ENCODE peak calls at places on chromosomes 6 and 20, in ten cellular contexts. M is mucosa of descending colon, P is GM12865, N is hepatocyte, I is brain microvascular endothelial cell, E is esophagus squamous epithelium, F is fibroblast of lung, C is cardiac muscle cell, J is fibroblast of pulmonary artery, Y is ovary. A is an unnamed sample.

GRCh38 chr20:61434361-61434781 is 182.3 kb downstream of the CDH4 start:
- DNase-seq in F (peak), Y (no peak), M (no peak), E (no peak), N (no peak), C (peak), I (no peak), J (no peak), P (no peak), A (peak)

GRCh38 chr6:130434174-130434873 is 68.5 kb downstream of the TMEM200A start:
- DNase-seq in E (no peak), C (peak), M (no peak), J (peak), Y (no peak), I (peak), F (peak), N (peak), P (no peak), A (no peak)

GRCh38 chr6:145863396-145863795 is 48.8 kb upstream of the FBXO30 start:
- DNase-seq in J (no peak), Y (no peak), I (no peak), F (no peak), C (no peak), E (no peak), M (no peak), N (no peak), P (no peak), A (no peak)

GRCh38 chr20:9035129-9035528 is 33.8 kb upstream of the PLCB4 start:
- DNase-seq in F (peak), J (peak), P (no peak), I (peak), Y (no peak), E (no peak), M (no peak), N (peak), C (peak), A (peak)

GRCh38 chr20:52682271-52682670 is 289.9 kb upstream of the TSHZ2 start:
- DNase-seq in I (no peak), C (no peak), N (no peak), J (no peak), Y (no peak), P (no peak), E (no peak), M (no peak), F (no peak), A (no peak)

GRCh38 chr6:121847806-121848522 is 412.5 kb downstream of the GJA1 start:
- DNase-seq in J (no peak), I (no peak), M (no peak), N (no peak), C (no peak), P (no peak), Y (no peak), E (no peak), F (no peak), A (no peak)

GRCh38 chr6:108117427-108118358 is 43.2 kb upstream of the OSTM1 start:
- DNase-seq in Y (no peak), M (peak), E (no peak), J (no peak), I (no peak), N (peak), P (peak), C (peak), F (peak), A (peak)

GRCh38 chr6:143510991-143511891 is at the start of gene FUCA2:
- DNase-seq in C (peak), Y (peak), M (peak), F (peak), N (peak), P (peak), J (peak), I (peak), E (peak), A (peak)

GRCh38 chr6:25971187-25971811 is 8.7 kb downstream of the TRIM38 start:
- DNase-seq in Y (peak), F (peak), P (no peak), I (peak), J (peak), N (peak), E (no peak), C (peak), M (no peak), A (peak)

GRCh38 chr6:33843086-33843695 is 39.4 kb upstream of the MLN start:
- DNase-seq in P (no peak), C (no peak), Y (no peak), N (no peak), E (no peak), I (no peak), J (peak), F (no peak), M (no peak), A (peak)

GRCh38 chr6:68238097-68238597 is 396.9 kb upstream of the ADGRB3 start:
- DNase-seq in C (peak), Y (no peak), M (no peak), N (no peak), J (peak), F (peak), I (peak), P (no peak), E (no peak), A (peak)

GRCh38 chr20:4256886-4257285 is 241.5 kb upstream of the RNF24 start:
- DNase-seq in Y (no peak), N (no peak), I (no peak), E (no peak), J (no peak), P (no peak), C (no peak), M (no peak), F (no peak), A (peak)

GRCh38 chr6:107698146-107698545 is 126.0 kb downstream of the SCML4 start:
- DNase-seq in C (peak), J (peak), M (no peak), E (no peak), F (peak), I (peak), P (no peak), N (no peak), Y (no peak), A (peak)

GRCh38 chr6:140782941-140783340 is 1349.8 kb upstream of the GJE1 start:
- DNase-seq in F (no peak), E (no peak), J (no peak), M (no peak), Y (no peak), I (no peak), C (no peak), N (no peak), P (no peak), A (peak)

GRCh38 chr20:61673152-61673551 is 392.5 kb downstream of the TAF4 start:
- DNase-seq in C (no peak), P (no peak), J (no peak), F (no peak), E (no peak), I (no peak), M (no peak), N (no peak), Y (no peak), A (no peak)

GRCh38 chr20:49585585-49586245 is 17.8 kb upstream of the PTGIS start:
- DNase-seq in Y (no peak), C (no peak), I (no peak), E (no peak), M (no peak), P (no peak), F (no peak), J (no peak), N (no peak), A (no peak)

GRCh38 chr20:32354592-32355416 is 3.3 kb upstream of the ASXL1 start:
- DNase-seq in E (no peak), C (peak), F (peak), N (peak), M (no peak), I (peak), Y (no peak), P (peak), J (peak), A (peak)

GRCh38 chr6:4624726-4625125 is 151.5 kb upstream of the CDYL start:
- DNase-seq in E (no peak), M (no peak), F (no peak), C (no peak), P (no peak), I (no peak), N (no peak), Y (no peak), J (no peak), A (no peak)

GRCh38 chr20:6848041-6848440 is 80.6 kb downstream of the BMP2 start:
- DNase-seq in M (no peak), N (no peak), E (no peak), J (no peak), F (no peak), P (no peak), C (no peak), I (no peak), Y (no peak), A (no peak)

GRCh38 chr6:80211295-80211694 is 104.8 kb downstream of the BCKDHB start:
- DNase-seq in C (no peak), P (peak), I (peak), F (no peak), Y (no peak), E (no peak), J (no peak), N (no peak), M (no peak), A (peak)

GRCh38 chr6:66926060-66926459 is 1219.0 kb upstream of the EYS start:
- DNase-seq in E (no peak), P (no peak), M (no peak), C (peak), I (peak), N (no peak), J (peak), F (peak), Y (no peak), A (peak)
- H3K4me3 ChIP-seq in E (no peak), P (no peak), M (no peak), C (no peak), I (no peak), N (no peak), J (no peak), F (no peak), Y (no peak), A (no peak)

DNA sequence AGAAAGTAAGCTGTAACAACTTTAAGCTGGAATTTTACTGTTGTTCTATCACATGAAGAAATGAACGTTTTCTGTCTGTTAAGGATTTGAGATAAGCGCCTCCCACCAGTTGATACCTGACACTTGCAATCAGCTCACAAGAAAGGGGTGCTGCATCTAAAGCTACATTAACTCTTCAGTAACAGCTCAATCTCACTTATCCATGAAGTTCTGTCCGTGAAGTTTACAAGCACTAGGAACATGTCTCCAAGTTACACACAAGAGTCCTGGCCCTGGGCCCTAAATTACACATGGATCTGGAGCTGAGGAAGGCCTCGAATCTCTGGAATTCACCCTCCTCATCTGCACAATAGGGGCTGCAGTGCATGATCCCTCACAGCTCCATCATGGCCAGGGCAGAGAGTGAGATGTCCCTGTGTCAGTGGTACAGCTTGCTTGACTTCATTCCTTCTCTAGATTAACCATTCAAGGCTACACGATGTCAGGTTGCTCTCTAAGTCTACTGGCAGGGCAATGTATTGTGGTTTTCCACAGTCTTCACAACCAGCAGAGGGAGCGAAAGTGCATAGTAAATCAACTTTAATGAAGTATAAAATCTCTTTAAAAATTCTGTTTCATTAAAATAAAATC is 182.4 kb upstream of the MCHR2 start:
- DNase-seq in M (no peak), Y (no peak), I (peak), N (peak), P (peak), C (peak), F (peak), J (peak), E (no peak), A (peak)
- TF ChIP-seq CTCF in M (no peak), Y (no peak), I (peak), N (peak), P (peak), C (peak), F (peak), J (peak), E (no peak), A (peak)

DNA sequence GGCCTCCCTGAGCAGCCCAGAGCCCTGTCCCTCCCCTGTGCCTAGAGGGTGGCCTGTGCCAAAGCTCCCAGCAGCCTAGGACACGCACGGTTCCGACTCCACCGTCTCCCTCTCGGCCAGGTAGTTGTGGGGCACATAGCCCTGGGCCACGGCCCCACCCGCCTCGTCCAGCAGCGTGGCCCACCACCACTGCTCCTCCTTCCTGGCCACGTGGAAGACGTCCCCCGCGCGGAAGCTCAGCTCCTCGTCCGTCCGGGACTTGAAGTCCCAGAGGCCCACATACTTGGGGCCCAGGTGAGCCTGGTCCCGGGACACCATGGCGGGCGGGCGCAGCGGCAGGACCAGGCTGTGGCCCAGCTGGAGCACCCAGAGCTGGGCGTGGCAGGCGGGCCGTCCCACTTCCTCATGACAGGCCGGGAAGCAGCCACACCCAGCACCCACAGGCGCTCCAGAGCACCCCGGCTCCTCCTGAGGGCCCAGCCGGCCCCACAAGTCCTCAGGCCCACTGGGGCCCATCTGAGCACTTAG is at the start of gene PTK6:
- DNase-seq in N (no peak), C (no peak), J (no peak), E (no peak), F (no peak), I (no peak), Y (no peak), M (peak), P (peak), A (no peak)
- H3K4me3 ChIP-seq in N (no peak), C (no peak), J (peak), E (peak), F (no peak), I (peak), Y (peak), M (peak), P (peak), A (peak)

GRCh38 chr6:75504902-75505233 is 11.3 kb upstream of the FILIP1 start:
- DNase-seq in E (no peak), F (peak), N (no peak), Y (no peak), M (no peak), J (peak), I (no peak), C (peak), P (peak), A (peak)
- TF ChIP-seq CTCF in E (no peak), F (peak), N (peak), Y (no peak), M (no peak), J (peak), I (peak), C (peak), P (no peak), A (peak)

GRCh38 chr20:58894652-58895051 is 42.1 kb downstream of the GNAS start:
- DNase-seq in P (no peak), E (no peak), I (no peak), F (no peak), Y (no peak), M (no peak), J (no peak), N (no peak), C (no peak), A (no peak)

GRCh38 chr20:58895099-58895795 is 42.7 kb downstream of the GNAS start:
- DNase-seq in M (no peak), N (no peak), P (no peak), F (no peak), E (no peak), J (no peak), I (no peak), Y (no peak), C (no peak), A (no peak)

GRCh38 chr20:58896820-58897219 is 44.3 kb downstream of the GNAS start:
- DNase-seq in N (no peak), E (no peak), C (no peak), M (no peak), I (no peak), J (no peak), P (no peak), Y (no peak), F (no peak), A (no peak)

GRCh38 chr20:58897493-58897892 is 45.0 kb downstream of the GNAS start:
- DNase-seq in P (no peak), I (no peak), M (no peak), Y (no peak), J (no peak), F (no peak), N (no peak), C (no peak), E (no peak), A (no peak)

GRCh38 chr20:58895796-58896180 is 43.3 kb downstream of the GNAS start:
- DNase-seq in I (no peak), P (no peak), F (no peak), C (no peak), M (no peak), Y (no peak), J (no peak), N (no peak), E (no peak), A (no peak)
- H3K4me3 ChIP-seq in I (no peak), P (no peak), F (peak), C (no peak), M (no peak), Y (no peak), J (peak), N (no peak), E (peak), A (peak)

DNA sequence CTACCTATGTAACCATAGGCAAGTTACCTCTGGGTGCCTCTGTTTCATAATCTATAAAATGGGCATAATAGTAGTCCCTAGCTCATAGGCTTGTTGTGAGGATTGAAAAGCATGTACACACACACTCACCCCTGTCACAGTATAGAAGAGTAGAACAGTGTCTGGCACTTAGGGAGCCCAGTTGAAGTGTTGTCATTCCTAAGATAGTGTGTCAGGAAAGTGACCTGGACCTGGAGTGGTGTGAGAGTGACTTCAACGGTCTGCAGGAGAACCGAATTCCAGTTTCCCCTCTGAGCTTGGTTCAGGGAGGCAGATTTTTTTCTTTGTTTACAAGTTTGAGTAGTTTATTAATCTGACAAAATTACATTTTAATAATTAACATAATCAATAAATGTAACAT is 229.9 kb upstream of the MAP3K7 start:
- DNase-seq in N (no peak), F (no peak), Y (no peak), J (no peak), I (no peak), M (no peak), P (no peak), C (no peak), E (no peak), A (no peak)
- TF ChIP-seq CTCF in N (no peak), F (no peak), Y (no peak), J (no peak), I (no peak), M (no peak), P (no peak), C (no peak), E (no peak), A (no peak)

DNA sequence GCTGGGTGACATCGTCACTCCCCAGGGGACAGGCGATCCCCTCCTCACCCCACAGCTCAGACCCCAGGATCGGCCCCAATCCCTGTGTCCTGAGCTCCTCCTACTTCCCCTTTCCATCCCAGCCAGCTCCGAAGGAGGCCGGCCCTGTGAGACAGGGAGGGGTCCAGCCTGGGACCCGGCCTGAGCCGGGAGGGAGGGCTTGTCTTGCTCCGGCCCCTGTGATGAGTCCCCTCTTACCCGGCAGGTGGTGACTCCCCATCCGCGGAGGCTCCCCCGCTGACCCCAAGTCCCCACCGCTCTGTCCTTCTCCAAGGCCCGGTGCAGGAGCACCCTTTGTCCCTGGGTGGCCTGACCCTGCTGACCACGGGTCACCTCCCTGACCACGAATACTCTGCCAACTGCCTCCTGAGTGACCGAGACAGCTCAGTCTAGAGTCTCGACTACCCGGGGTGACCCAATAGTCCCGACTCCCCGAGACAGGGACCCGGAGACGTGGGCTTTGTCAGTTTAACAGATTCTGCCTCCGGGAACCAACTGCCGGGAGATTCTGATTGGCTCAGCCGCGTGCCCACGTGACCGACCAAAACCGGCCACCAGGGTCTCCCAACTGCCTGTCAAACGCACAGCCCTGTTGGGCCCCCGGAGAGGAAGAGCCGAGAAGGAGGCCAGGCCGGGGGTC is 187.4 kb upstream of the PROKR2 start:
- DNase-seq in N (no peak), M (peak), E (no peak), J (peak), Y (peak), C (peak), F (peak), I (peak), P (peak), A (peak)
- H3K4me3 ChIP-seq in N (no peak), M (peak), E (peak), J (peak), Y (peak), C (no peak), F (peak), I (peak), P (peak), A (peak)

DNA sequence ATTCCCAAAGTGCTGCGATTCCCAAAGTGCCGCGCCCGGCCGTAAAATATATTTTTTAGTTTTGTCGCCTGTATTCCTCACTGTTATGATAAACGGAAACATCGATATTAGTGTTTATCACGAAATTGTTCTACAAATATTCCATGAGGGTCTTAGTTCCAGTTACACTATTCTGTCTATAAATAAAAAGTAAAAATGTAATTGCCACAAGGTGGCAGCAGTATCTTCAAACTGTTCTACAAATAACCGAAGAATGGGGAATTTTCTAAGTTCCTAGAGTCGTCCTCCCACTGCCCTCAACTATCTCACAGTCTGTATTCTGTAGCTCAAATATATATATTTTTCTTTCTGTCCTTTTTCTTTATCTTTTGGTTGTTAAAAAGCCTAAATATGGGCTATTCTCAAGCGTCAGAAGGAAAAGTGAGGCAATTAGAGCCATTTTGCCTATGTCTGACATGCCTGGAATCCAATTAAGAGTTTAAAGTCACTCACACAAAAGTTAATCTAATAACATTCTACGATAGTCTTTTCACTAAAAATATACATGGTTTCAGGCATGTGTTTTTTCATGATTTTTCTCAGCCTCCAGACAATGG is 14.1 kb upstream of the FAM162B start:
- DNase-seq in C (peak), E (no peak), N (peak), F (peak), Y (no peak), I (no peak), P (peak), J (peak), M (no peak), A (no peak)
- TF ChIP-seq CTCF in C (peak), E (peak), N (peak), F (peak), Y (no peak), I (no peak), P (peak), J (peak), M (peak), A (peak)

GRCh38 chr6:16933532-16933931 is 168.3 kb upstream of the STMND1 start:
- DNase-seq in I (no peak), Y (no peak), N (no peak), E (no peak), M (no peak), J (no peak), F (no peak), C (no peak), P (no peak), A (no peak)
- H3K4me3 ChIP-seq in I (no peak), Y (no peak), N (no peak), E (no peak), M (no peak), J (no peak), F (no peak), C (no peak), P (no peak), A (no peak)

A was measured in foreskin fibroblast.